ENCODE peak calls at places on chromosomes 12 and 14, in six cellular contexts. J is H1, Z is HepG2, K is GM12878, M is K562, A is GM12891. I is an unnamed sample.

GRCh38 chr14:95549656-95550585 is 15.1 kb downstream of the GLRX5 start:
- DNase-seq in J (no peak), Z (peak), K (no peak), M (no peak), A (no peak), I (no peak)

GRCh38 chr12:110582286-110583136 is 607 bp downstream of the PPTC7 start:
- DNase-seq in J (peak), Z (no peak), K (no peak), M (peak), A (peak), I (peak)

GRCh38 chr12:14394317-14395058 is 29.0 kb downstream of the ATF7IP start:
- DNase-seq in J (no peak), Z (peak), K (peak), M (peak), A (no peak), I (no peak)

GRCh38 chr14:20427231-20428009 is 8.5 kb downstream of the KLHL33 start:
- DNase-seq in J (no peak), Z (peak), K (peak), M (peak), A (peak), I (peak)

GRCh38 chr12:24931666-24932405 is 17.1 kb downstream of the BCAT1 start:
- DNase-seq in J (no peak), Z (no peak), K (peak), M (no peak), A (no peak), I (peak)

GRCh38 chr14:41548666-41549065 is 58.0 kb upstream of the LRFN5 start:
- DNase-seq in J (no peak), Z (no peak), K (no peak), M (no peak), A (no peak), I (no peak)

GRCh38 chr12:46450279-46450748 is 77.7 kb upstream of the SLC38A2 start:
- DNase-seq in J (no peak), Z (no peak), K (no peak), M (peak), A (no peak), I (no peak)

GRCh38 chr12:64685076-64685475 is 74.1 kb downstream of the GNS start:
- DNase-seq in J (no peak), Z (no peak), K (no peak), M (no peak), A (no peak), I (no peak)

GRCh38 chr12:111211910-111212757 is 156.8 kb downstream of the PHETA1 start:
- DNase-seq in J (peak), Z (no peak), K (no peak), M (peak), A (no peak), I (no peak)

GRCh38 chr12:54935235-54935951 is 49.2 kb downstream of the TESPA1 start:
- DNase-seq in J (no peak), Z (peak), K (peak), M (peak), A (peak), I (peak)

GRCh38 chr12:121295123-121295745 is 1.3 kb downstream of the CAMKK2 start:
- DNase-seq in J (no peak), Z (peak), K (no peak), M (no peak), A (no peak), I (no peak)

GRCh38 chr12:57729321-57729844 is 9.2 kb downstream of the AGAP2 start:
- DNase-seq in J (no peak), Z (no peak), K (no peak), M (no peak), A (no peak), I (no peak)

GRCh38 chr12:52149182-52149641 is 42.6 kb downstream of the KRT80 start:
- DNase-seq in J (no peak), Z (no peak), K (no peak), M (no peak), A (no peak), I (no peak)

GRCh38 chr12:78725951-78726550 is 138.5 kb upstream of the SYT1 start:
- DNase-seq in J (no peak), Z (no peak), K (no peak), M (no peak), A (no peak), I (no peak)

GRCh38 chr12:19431407-19432308 is 7.6 kb upstream of the AEBP2 start:
- DNase-seq in J (no peak), Z (no peak), K (peak), M (no peak), A (no peak), I (no peak)

GRCh38 chr14:92706386-92706785 is 42.0 kb downstream of the LGMN start:
- DNase-seq in J (no peak), Z (no peak), K (no peak), M (no peak), A (no peak), I (no peak)

GRCh38 chr14:92712654-92713051 is 35.8 kb downstream of the LGMN start:
- DNase-seq in J (no peak), Z (no peak), K (no peak), M (no peak), A (no peak), I (no peak)

GRCh38 chr14:92710001-92710341 is 38.5 kb downstream of the LGMN start:
- DNase-seq in J (no peak), Z (no peak), K (no peak), M (no peak), A (no peak), I (no peak)

GRCh38 chr14:92711976-92712653 is 36.3 kb downstream of the LGMN start:
- DNase-seq in J (no peak), Z (no peak), K (no peak), M (no peak), A (no peak), I (no peak)

GRCh38 chr14:92709340-92710000 is 39.0 kb downstream of the LGMN start:
- DNase-seq in J (no peak), Z (no peak), K (no peak), M (no peak), A (no peak), I (no peak)
- TF ChIP-seq TAF1 in J (no peak), Z (no peak), K (no peak), M (no peak), A (no peak), I (no peak)

DNA sequence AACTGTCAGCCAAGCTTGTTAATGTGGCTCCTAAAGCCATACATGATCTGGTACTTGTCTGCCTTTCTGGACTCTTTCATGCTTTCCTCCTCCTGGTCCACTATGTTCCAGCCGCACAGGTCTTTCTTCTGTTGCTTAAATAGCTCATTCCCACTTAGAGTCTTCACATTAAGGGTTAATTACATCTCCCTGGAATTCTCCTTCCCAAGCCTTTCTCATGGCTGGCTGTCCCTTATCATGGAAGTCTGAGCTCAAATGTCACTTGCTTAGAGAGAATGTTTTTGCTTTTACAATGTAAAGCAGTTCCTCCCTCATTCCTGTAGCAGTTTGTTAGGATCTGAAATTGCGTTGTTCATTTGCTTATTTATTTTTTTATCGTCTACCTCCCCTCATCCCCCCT is 199.6 kb downstream of the TRHDE start:
- DNase-seq in J (no peak), Z (no peak), K (no peak), M (no peak), A (no peak), I (no peak)
- TF ChIP-seq POLR2A in J (no peak), Z (no peak), K (no peak), M (no peak), A (no peak), I (no peak)

GRCh38 chr14:104546591-104547309 is 32.8 kb upstream of the C14orf180 start:
- DNase-seq in J (peak), Z (no peak), K (no peak), M (no peak), A (no peak), I (no peak)
- TF ChIP-seq TAF1 in J (no peak), Z (no peak), K (no peak), M (no peak), A (no peak), I (no peak)

GRCh38 chr14:54435500-54435981 is 5.6 kb downstream of the CNIH1 start:
- DNase-seq in J (no peak), Z (no peak), K (no peak), M (peak), A (no peak), I (no peak)
- TF ChIP-seq POLR2A in J (no peak), Z (no peak), K (no peak), M (no peak), A (no peak), I (no peak)